ENCODE peak calls at places on chromosome 14, in seven cellular contexts. P is HL-60, W is body of pancreas, V is choroid plexus epithelial cell, Z is uterus, C is HCT116, G is NB4. N is an unnamed sample.

GRCh38 chr14:23181453-23181852 is 2.0 kb downstream of the SLC7A8 start:
- DNase-seq in C (no peak), Z (no peak), G (no peak), P (no peak), V (no peak), W (no peak), N (no peak)

GRCh38 chr14:60931206-60931605 is 49.7 kb downstream of the TRMT5 start:
- DNase-seq in Z (no peak), C (no peak), V (no peak), P (no peak), W (no peak), G (no peak), N (no peak)

GRCh38 chr14:79587194-79587593 is 624.1 kb downstream of the DIO2 start:
- DNase-seq in W (no peak), V (peak), G (no peak), P (no peak), Z (no peak), C (no peak), N (peak)

GRCh38 chr14:75980856-75981255 is 939 bp downstream of the TGFB3 start:
- DNase-seq in Z (peak), W (peak), G (no peak), C (no peak), V (no peak), P (no peak), N (no peak)

GRCh38 chr14:74444866-74445265 is 18.9 kb upstream of the SYNDIG1L start:
- DNase-seq in V (no peak), P (no peak), C (no peak), W (no peak), Z (no peak), G (no peak), N (no peak)

GRCh38 chr14:49405291-49405690 is 180.9 kb downstream of the RPS29 start:
- DNase-seq in C (no peak), P (no peak), W (no peak), V (peak), G (no peak), Z (no peak), N (no peak)

GRCh38 chr14:74906923-74907620 is 16.0 kb downstream of the RPS6KL1 start:
- DNase-seq in W (no peak), C (no peak), G (no peak), V (no peak), Z (no peak), P (no peak), N (no peak)

GRCh38 chr14:70896981-70897380 is 10.3 kb upstream of the PCNX1 start:
- DNase-seq in W (no peak), C (no peak), P (no peak), G (no peak), Z (no peak), V (no peak), N (no peak)

GRCh38 chr14:45246151-45246550 is 6.9 kb downstream of the MIS18BP1 start:
- DNase-seq in Z (no peak), P (no peak), G (no peak), C (no peak), V (no peak), W (no peak), N (no peak)

GRCh38 chr14:78567343-78567742 is 397.2 kb downstream of the NRXN3 start:
- DNase-seq in Z (no peak), G (no peak), W (no peak), P (no peak), C (no peak), V (peak), N (no peak)

GRCh38 chr14:23301969-23302289 is 730 bp downstream of the PPP1R3E start:
- DNase-seq in P (no peak), Z (no peak), W (no peak), G (no peak), C (no peak), V (no peak), N (no peak)

GRCh38 chr14:103727313-103728000 is 11.8 kb downstream of the ZFYVE21 start:
- DNase-seq in G (no peak), V (no peak), W (no peak), Z (no peak), P (no peak), C (no peak), N (no peak)

GRCh38 chr14:99575043-99576023 is 28.7 kb downstream of the CCDC85C start:
- DNase-seq in C (no peak), W (peak), V (no peak), P (no peak), Z (no peak), G (peak), N (peak)

GRCh38 chr14:67411375-67411774 is 590 bp downstream of the PLEK2 start:
- DNase-seq in W (no peak), P (no peak), Z (no peak), C (no peak), V (peak), G (no peak), N (no peak)

GRCh38 chr14:54593860-54594259 is 26.9 kb downstream of the SAMD4A start:
- DNase-seq in V (peak), P (no peak), C (no peak), Z (no peak), W (no peak), G (no peak), N (no peak)

GRCh38 chr14:65281991-65282908 is 130.3 kb upstream of the FUT8 start:
- DNase-seq in V (peak), P (no peak), C (no peak), W (no peak), G (peak), Z (no peak), N (no peak)

GRCh38 chr14:104789752-104790743 is 5.5 kb downstream of the AKT1 start:
- DNase-seq in P (no peak), W (no peak), V (no peak), C (no peak), G (no peak), Z (no peak), N (no peak)

GRCh38 chr14:93280743-93281142 is 52.1 kb downstream of the BTBD7 start:
- DNase-seq in C (no peak), W (no peak), Z (no peak), V (no peak), P (no peak), G (no peak), N (no peak)

GRCh38 chr14:23361763-23362162 is 3.2 kb downstream of the EFS start:
- DNase-seq in W (no peak), G (no peak), V (no peak), P (no peak), C (no peak), Z (no peak), N (no peak)

GRCh38 chr14:43793579-43793978 is 713.5 kb downstream of the FSCB start:
- DNase-seq in V (no peak), Z (no peak), C (no peak), W (no peak), P (no peak), G (no peak), N (no peak)

GRCh38 chr14:49106721-49107689 is 479.2 kb downstream of the RPS29 start:
- DNase-seq in W (no peak), G (no peak), Z (no peak), C (no peak), P (no peak), V (no peak), N (no peak)

GRCh38 chr14:57479197-57479596 is 14.5 kb downstream of the CCDC198 start:
- DNase-seq in G (no peak), V (no peak), P (no peak), W (no peak), Z (no peak), C (no peak), N (no peak)

GRCh38 chr14:69495341-69495921 is 10.9 kb downstream of the PLEKHD1 start:
- DNase-seq in G (no peak), V (no peak), W (no peak), P (no peak), Z (no peak), C (no peak), N (no peak)

GRCh38 chr14:99173086-99173485 is 98.9 kb downstream of the BCL11B start:
- DNase-seq in C (no peak), G (no peak), W (no peak), Z (no peak), V (no peak), P (no peak), N (no peak)

GRCh38 chr14:65006251-65006721 is 19.6 kb downstream of the FNTB start:
- DNase-seq in G (peak), C (no peak), V (no peak), P (no peak), Z (no peak), W (no peak), N (no peak)

GRCh38 chr14:79044894-79045624 is 874.9 kb downstream of the NRXN3 start:
- DNase-seq in C (no peak), V (peak), G (no peak), P (no peak), W (no peak), Z (peak), N (no peak)

GRCh38 chr14:63290741-63291286 is 27.9 kb downstream of the GPHB5 start:
- DNase-seq in G (peak), C (no peak), Z (no peak), V (peak), W (no peak), P (no peak), N (no peak)

GRCh38 chr14:31967669-31967975 is 109.5 kb upstream of the ARHGAP5 start:
- DNase-seq in V (no peak), W (no peak), Z (no peak), C (no peak), G (no peak), P (no peak), N (no peak)

GRCh38 chr14:31969841-31970240 is 107.3 kb upstream of the ARHGAP5 start:
- DNase-seq in Z (no peak), C (no peak), G (no peak), P (no peak), V (no peak), W (no peak), N (no peak)

GRCh38 chr14:31969371-31969770 is 107.7 kb upstream of the ARHGAP5 start:
- DNase-seq in G (no peak), P (no peak), W (no peak), Z (no peak), V (no peak), C (no peak), N (no peak)

GRCh38 chr14:31968107-31968810 is 108.8 kb upstream of the ARHGAP5 start:
- DNase-seq in P (no peak), C (no peak), V (no peak), W (no peak), Z (no peak), G (peak), N (no peak)

DNA sequence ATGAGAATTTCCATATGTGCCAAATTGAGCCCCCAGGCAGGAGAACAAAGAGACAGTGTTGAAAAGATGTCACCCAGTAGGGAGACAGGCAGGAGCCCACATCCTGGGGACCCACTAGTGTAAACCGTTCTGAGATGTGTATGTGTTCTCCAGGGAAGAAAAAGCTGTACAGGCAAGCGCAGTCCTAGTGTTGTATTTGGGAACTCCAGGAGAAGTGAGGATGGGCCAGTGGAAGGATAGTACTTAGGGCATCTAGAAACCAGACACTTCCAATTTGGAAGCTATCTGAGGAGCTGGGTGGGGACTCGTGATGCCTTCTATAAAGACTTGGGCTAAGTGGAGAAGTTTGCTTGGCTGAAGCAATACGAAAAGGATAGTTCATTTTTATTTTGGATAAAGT is 108.2 kb upstream of the ARHGAP5 start:
- DNase-seq in C (no peak), G (no peak), W (no peak), P (no peak), Z (no peak), V (no peak), N (no peak)
- TF ChIP-seq CTCF in C (no peak), G (no peak), W (no peak), P (no peak), Z (peak), V (no peak), N (no peak)

GRCh38 chr14:62162998-62163589 is 400.9 kb downstream of the SNAPC1 start:
- DNase-seq in C (peak), G (peak), Z (no peak), W (no peak), P (no peak), V (peak), N (peak)
- TF ChIP-seq CTCF in C (peak), G (peak), Z (peak), W (peak), P (no peak), V (peak), N (peak)

DNA sequence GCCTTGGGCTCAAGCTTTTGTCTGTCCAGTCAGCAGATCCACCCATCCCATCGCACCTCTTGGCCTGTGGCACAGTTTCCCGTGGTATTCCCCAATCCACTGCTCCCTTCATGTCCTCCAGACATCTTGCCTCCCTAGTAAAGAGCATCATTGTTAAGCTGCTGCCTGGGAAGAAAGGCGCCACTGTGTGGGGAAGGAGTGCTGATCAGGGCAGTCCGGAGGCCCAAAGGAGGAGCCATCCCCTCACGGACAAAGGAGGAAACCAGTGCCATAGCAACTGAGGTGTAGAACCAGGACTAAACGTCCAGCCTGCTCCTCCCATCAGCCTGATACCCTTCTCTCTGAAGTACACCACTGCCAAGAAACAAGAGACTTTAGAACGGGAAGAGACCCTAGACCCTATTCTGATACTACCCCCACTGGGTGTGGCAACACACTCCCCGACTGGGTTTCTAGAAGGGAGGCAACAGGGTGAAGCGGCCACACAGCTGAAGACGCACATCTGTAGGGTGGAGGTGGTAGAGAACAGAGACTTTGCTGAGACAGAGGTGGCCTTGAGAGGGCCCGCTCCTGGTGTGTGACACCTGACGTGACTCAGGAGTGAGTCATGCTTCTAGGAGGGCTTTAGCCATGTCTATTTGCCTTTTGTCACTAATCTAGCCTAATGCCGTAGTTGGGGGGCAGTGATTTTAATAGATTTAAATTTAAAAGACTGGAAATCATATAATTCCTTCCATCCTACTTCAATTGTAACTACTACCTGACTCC is 185.0 kb downstream of the DPF3 start:
- DNase-seq in V (no peak), Z (no peak), W (no peak), C (peak), P (no peak), G (no peak), N (peak)
- TF ChIP-seq CTCF in V (no peak), Z (no peak), W (no peak), C (no peak), P (no peak), G (no peak), N (no peak)

GRCh38 chr14:22159049-22159448 is 430.0 kb downstream of the DAD1 start:
- DNase-seq in Z (no peak), V (no peak), P (peak), G (peak), C (no peak), W (no peak), N (peak)
- TF ChIP-seq CTCF in Z (no peak), V (no peak), P (no peak), G (no peak), C (no peak), W (no peak), N (no peak)

GRCh38 chr14:89249972-89250371 is 167.1 kb downstream of the FOXN3 start:
- DNase-seq in G (no peak), C (no peak), Z (no peak), V (no peak), W (no peak), P (no peak), N (no peak)
- TF ChIP-seq CTCF in G (no peak), C (no peak), Z (no peak), V (no peak), W (no peak), P (no peak), N (no peak)

DNA sequence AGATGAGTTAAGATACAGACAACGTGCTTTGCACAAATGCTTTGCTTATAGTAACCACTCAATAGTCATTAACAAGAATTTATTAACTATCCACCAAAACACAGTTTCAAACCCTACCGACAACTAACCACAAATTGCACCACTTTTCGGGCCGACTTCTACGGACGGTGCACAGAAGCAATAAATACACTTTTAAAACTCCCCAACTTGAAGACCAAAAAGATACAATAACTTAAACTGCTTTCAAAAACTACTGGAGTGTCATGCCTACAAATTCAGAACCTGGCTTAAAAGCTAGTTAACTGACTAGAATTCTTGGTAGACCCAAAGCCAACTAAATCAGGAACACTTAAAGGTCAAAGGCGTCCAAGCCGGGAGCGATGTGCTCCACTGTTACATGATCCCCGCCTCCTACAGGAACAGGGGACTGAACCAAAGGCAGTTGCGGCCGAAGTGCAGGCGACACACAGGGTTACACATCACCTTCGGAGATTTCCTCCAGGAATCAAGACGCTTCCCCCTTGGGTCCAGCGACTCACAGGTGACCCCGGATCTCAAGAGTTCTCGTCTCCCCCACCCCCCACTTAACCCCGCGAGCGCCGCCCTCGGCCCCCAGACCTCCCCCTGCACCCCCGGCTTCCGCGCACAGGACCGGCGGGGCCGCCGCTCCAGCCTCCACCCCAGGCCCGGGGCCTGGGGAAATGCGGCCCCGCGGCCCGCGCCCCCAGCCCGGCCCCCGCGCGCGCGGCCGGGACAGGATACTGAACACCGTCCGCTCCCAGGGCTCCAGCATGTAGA is 507 bp downstream of the SPTSSA start:
- DNase-seq in V (peak), P (peak), Z (peak), G (peak), C (peak), W (peak), N (peak)
- TF ChIP-seq CTCF in V (peak), P (no peak), Z (no peak), G (no peak), C (no peak), W (no peak), N (no peak)

GRCh38 chr14:36398463-36399291 is 78.2 kb upstream of the MBIP start:
- DNase-seq in Z (no peak), P (no peak), W (no peak), V (no peak), C (no peak), G (no peak), N (no peak)

GRCh38 chr14:36408388-36408787 is 88.0 kb upstream of the MBIP start:
- DNase-seq in C (no peak), P (no peak), Z (no peak), V (no peak), W (no peak), G (no peak), N (no peak)

GRCh38 chr14:36405589-36406274 is 85.3 kb upstream of the MBIP start:
- DNase-seq in W (no peak), V (no peak), G (no peak), P (no peak), Z (no peak), C (no peak), N (no peak)

GRCh38 chr14:36397357-36397756 is 76.9 kb upstream of the MBIP start:
- DNase-seq in C (no peak), P (no peak), V (no peak), G (no peak), Z (no peak), W (no peak), N (no peak)

DNA sequence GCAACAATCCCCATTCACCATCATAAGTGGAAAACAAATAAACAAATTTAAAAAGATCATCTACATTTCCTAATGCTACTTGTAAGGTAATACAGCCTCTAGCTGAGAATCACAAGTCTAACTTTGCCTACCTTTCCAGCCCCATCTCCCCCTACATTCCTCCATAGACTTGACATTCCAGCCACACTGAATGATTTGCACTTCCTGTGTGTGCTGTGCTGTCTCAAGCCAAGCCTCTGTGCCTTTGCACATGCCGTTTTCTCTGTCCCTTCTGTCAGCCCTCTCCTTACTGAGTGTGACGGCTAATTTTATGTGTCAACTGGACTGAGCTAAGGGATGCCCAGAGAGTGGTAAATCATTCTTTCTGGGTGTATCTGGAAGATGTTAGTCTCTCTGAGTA is 82.4 kb upstream of the MBIP start:
- DNase-seq in G (no peak), Z (no peak), P (no peak), V (no peak), C (no peak), W (no peak), N (no peak)
- TF ChIP-seq CTCF in G (no peak), Z (no peak), P (no peak), V (no peak), C (no peak), W (no peak), N (no peak)

GRCh38 chr14:102592969-102593840 is 756 bp downstream of the RCOR1 start:
- DNase-seq in W (peak), C (no peak), G (peak), V (peak), P (peak), Z (peak), N (peak)

GRCh38 chr14:102593841-102594170 is 1.4 kb downstream of the RCOR1 start:
- DNase-seq in C (no peak), Z (no peak), V (peak), P (peak), G (peak), W (no peak), N (no peak)

GRCh38 chr14:102591372-102591943 is 991 bp upstream of the RCOR1 start:
- DNase-seq in G (no peak), C (no peak), W (peak), V (peak), P (peak), Z (peak), N (peak)

GRCh38 chr14:102591944-102592772 is at the start of gene RCOR1:
- DNase-seq in Z (peak), P (peak), V (peak), C (peak), W (peak), G (peak), N (peak)

GRCh38 chr14:102594514-102595175 is 2.2 kb downstream of the RCOR1 start:
- DNase-seq in V (peak), W (peak), C (peak), Z (peak), P (peak), G (peak), N (peak)
- TF ChIP-seq CTCF in V (peak), W (peak), C (peak), Z (peak), P (peak), G (peak), N (peak)